ENCODE peak calls at places on chromosomes 3 and 15, in seven cellular contexts. N, W, J, Z, H, C and P are unnamed samples.
A peak's percentile ranks its signal among the peaks of the same experiment; 100 is the strongest.

GRCh38 chr15:77180757-77181156 is 109.8 kb upstream of the TSPAN3 start:
- DNase-seq in Z (no peak), N (no peak), C (no peak), J (no peak), W (no peak), H (no peak), P (peak; percentile 42)

GRCh38 chr3:55899887-55900286 is 412.8 kb upstream of the WNT5A start:
- DNase-seq in N (no peak), W (no peak), Z (no peak), H (no peak), C (no peak), J (peak; percentile 54), P (no peak)

GRCh38 chr3:127652246-127652995 is 20.3 kb upstream of the ABTB1 start:
- DNase-seq in N (no peak), W (peak; percentile 48), C (peak; percentile 54), H (no peak), J (peak; percentile 84), Z (peak; percentile 84), P (no peak)

GRCh38 chr3:113985526-113985925 is 37.7 kb downstream of the ZDHHC23 start:
- DNase-seq in N (no peak), H (no peak), C (no peak), W (no peak), J (peak; percentile 38), Z (no peak), P (no peak)

GRCh38 chr3:52086939-52087675 is 30.7 kb upstream of the DUSP7 start:
- DNase-seq in N (no peak), W (peak; percentile 17), H (no peak), Z (no peak), C (no peak), J (no peak), P (peak; percentile 22)

GRCh38 chr3:172685331-172686214 is 25.3 kb downstream of the NCEH1 start:
- DNase-seq in N (no peak), Z (no peak), W (peak; percentile 30), J (no peak), C (no peak), H (no peak), P (no peak)

GRCh38 chr15:62569460-62570404 is 404.6 kb upstream of the C2CD4B start:
- DNase-seq in W (peak; percentile 76), C (peak; percentile 92), Z (peak; percentile 93), J (no peak), H (peak; percentile 51), N (peak; percentile 79), P (peak; percentile 19)

GRCh38 chr3:5271061-5271683 is 83.7 kb downstream of the EDEM1 start:
- DNase-seq in C (no peak), J (no peak), H (no peak), W (no peak), Z (no peak), N (no peak), P (no peak)

GRCh38 chr15:85730001-85730820 is 64.5 kb downstream of the KLHL25 start:
- DNase-seq in C (no peak), J (peak; percentile 71), W (peak; percentile 67), N (no peak), Z (no peak), H (no peak), P (no peak)

GRCh38 chr3:114850913-114851312 is 296.2 kb downstream of the ZBTB20 start:
- DNase-seq in N (no peak), H (no peak), W (no peak), Z (no peak), C (no peak), J (no peak), P (no peak)

GRCh38 chr3:30476373-30477082 is 129.9 kb upstream of the TGFBR2 start:
- DNase-seq in N (no peak), J (no peak), H (no peak), W (peak; percentile 39), C (no peak), Z (no peak), P (no peak)

GRCh38 chr15:70788114-70789049 is 25.0 kb upstream of the UACA start:
- DNase-seq in H (no peak), N (peak; percentile 74), C (no peak), J (no peak), Z (no peak), W (peak; percentile 30), P (no peak)

GRCh38 chr3:101950510-101950909 is 101.2 kb downstream of the NFKBIZ start:
- DNase-seq in N (peak; percentile 94), H (no peak), J (no peak), C (no peak), W (peak; percentile 95), Z (no peak), P (peak; percentile 82)

GRCh38 chr3:183252973-183253363 is at the start of gene B3GNT5:
- DNase-seq in N (no peak), J (peak; percentile 60), H (no peak), C (peak; percentile 86), Z (peak; percentile 90), W (peak; percentile 28), P (no peak)

GRCh38 chr3:47385796-47386195 is 5.0 kb downstream of the PTPN23 start:
- DNase-seq in H (no peak), N (no peak), Z (no peak), J (no peak), C (no peak), W (no peak), P (no peak)

GRCh38 chr15:44385344-44385942 is 42.0 kb upstream of the CTDSPL2 start:
- DNase-seq in H (no peak), N (no peak), W (no peak), Z (no peak), C (no peak), J (no peak), P (no peak)

GRCh38 chr3:171126478-171127214 is 100.1 kb upstream of the SLC2A2 start:
- DNase-seq in W (no peak), C (no peak), Z (no peak), N (no peak), H (no peak), J (no peak), P (no peak)

GRCh38 chr3:171125010-171125409 is 98.5 kb upstream of the SLC2A2 start:
- DNase-seq in Z (no peak), W (no peak), N (no peak), H (no peak), J (no peak), C (no peak), P (no peak)

GRCh38 chr3:171123913-171124312 is 97.4 kb upstream of the SLC2A2 start:
- DNase-seq in H (no peak), J (no peak), Z (no peak), N (no peak), C (no peak), W (no peak), P (no peak)

GRCh38 chr3:171122212-171122611 is 95.7 kb upstream of the SLC2A2 start:
- DNase-seq in C (no peak), J (no peak), W (no peak), N (no peak), Z (no peak), H (no peak), P (no peak)

GRCh38 chr3:171121801-171122200 is 95.3 kb upstream of the SLC2A2 start:
- DNase-seq in W (no peak), H (no peak), N (no peak), C (no peak), Z (no peak), J (no peak), P (no peak)
- H3K4me3 ChIP-seq in W (no peak overlapping the region), H (no peak overlapping the region), N (no peak overlapping the region), C (no peak overlapping the region), Z (no peak overlapping the region), J (no peak overlapping the region), P (no peak overlapping the region)

GRCh38 chr3:159733194-159733860 is 255.3 kb upstream of the IL12A start:
- DNase-seq in J (peak; percentile 47), N (peak; percentile 63), Z (no peak), C (no peak), H (no peak), W (peak; percentile 78), P (peak; percentile 49)
- H3K4me3 ChIP-seq in J (no peak overlapping the region), N (no peak overlapping the region), Z (no peak overlapping the region), C (no peak overlapping the region), H (no peak overlapping the region), W (no peak overlapping the region), P (no peak overlapping the region)

GRCh38 chr3:10994311-10994710 is 1.8 kb downstream of the SLC6A1 start:
- DNase-seq in H (no peak), C (no peak), Z (no peak), N (no peak), W (no peak), J (no peak), P (no peak)

GRCh38 chr3:10993729-10994065 is 1.1 kb downstream of the SLC6A1 start:
- DNase-seq in H (no peak), N (no peak), W (no peak), Z (no peak), J (no peak), C (no peak), P (no peak)

GRCh38 chr3:10995871-10996270 is 3.3 kb downstream of the SLC6A1 start:
- DNase-seq in N (no peak), W (no peak), Z (no peak), J (no peak), C (no peak), H (no peak), P (no peak)

GRCh38 chr3:10992017-10992945 is at the start of gene SLC6A1:
- DNase-seq in C (no peak), N (no peak), J (peak; percentile 93), H (no peak), W (no peak), Z (no peak), P (no peak)

DNA sequence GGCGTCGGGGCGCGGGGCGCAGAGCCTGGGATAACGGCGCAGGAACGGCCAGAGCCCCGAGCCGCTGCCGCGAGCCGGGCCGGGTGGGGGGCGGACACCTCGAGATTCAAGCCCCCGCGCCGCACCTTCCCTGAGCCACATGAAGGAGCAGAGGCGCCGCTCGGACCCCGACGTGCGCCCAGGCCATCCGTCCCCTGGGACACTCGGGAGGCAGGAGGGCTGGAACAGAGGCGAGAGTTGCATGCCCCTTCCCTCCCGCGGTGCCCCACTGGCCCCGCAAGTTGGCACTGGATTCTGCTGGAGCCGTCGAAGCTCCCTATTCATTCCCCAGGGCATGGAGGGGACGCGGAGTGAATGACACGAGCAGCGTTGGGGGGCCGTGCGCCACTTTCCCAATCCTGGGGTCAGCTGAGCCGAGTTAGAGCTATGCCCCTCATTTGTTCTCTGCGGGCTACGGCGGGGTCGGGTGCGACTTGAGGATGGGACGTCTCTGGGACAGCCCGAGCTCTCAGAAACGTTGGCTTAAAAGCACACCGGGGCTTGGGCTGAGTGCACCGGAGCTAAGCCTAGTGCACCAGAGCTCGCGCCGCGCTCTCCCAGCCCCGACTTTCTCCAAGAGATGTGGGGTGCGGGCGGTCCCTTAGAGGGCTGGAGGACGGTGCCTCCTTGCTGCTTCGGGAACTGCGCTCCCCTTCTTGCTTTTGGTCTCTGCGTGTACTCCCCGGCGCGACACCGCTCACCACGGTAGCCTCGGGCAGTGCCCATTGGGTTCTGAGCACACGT is 589 bp downstream of the SLC6A1 start:
- DNase-seq in C (no peak), N (no peak), J (no peak), W (no peak), Z (no peak), H (no peak), P (no peak)
- H3K4me3 ChIP-seq in C (peak overlapping the region; percentile 30), N (no peak overlapping the region), J (peak overlapping the region; percentile 22), W (peak overlapping the region; percentile 0), Z (no peak overlapping the region), H (peak overlapping the region; percentile 50), P (no peak overlapping the region)

DNA sequence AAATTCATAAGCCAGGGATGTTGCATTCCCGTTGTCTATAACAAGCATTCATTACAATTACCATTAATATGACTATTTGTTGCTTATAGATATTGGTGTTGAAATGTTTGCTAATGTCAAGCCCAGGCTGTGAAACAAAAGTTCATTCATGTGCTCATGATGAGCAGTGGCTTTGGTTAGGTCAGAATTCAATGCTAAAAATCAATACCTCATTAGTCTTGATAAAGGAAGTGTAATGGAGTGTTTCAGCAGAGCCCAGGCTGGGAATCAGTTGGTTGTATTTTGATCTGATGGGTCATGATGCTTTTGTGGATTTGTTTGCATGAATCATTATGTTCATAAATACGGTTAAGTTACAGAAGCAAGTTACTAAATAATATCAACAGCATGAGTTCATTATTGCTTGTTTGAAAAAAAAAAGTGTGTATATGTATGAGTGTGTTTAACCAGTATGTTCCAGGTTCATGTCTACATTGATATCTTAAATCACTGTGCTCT is 13.6 kb upstream of the ZNF774 start:
- DNase-seq in Z (no peak), C (no peak), J (no peak), N (no peak), H (no peak), W (no peak), P (no peak)
- H3K4me3 ChIP-seq in Z (no peak overlapping the region), C (no peak overlapping the region), J (no peak overlapping the region), N (no peak overlapping the region), H (no peak overlapping the region), W (no peak overlapping the region), P (no peak overlapping the region)